ENCODE peak calls at places on chromosome 18, in seven cellular contexts. One of them, this sample, is unnamed.

GRCh38 chr18:46502444-46502843 is 154.6 kb downstream of the LOXHD1 start:
- DNase-seq in GM12878: no peak
- DNase-seq in K562: peak; percentile 9
- DNase-seq in endothelial cell of umbilical vein: no peak
- DNase-seq in SK-N-SH: no peak
- DNase-seq in HepG2: no peak
- DNase-seq in HCT116: no peak
- DNase-seq in this sample: no peak

GRCh38 chr18:72544092-72544886 is at the start of gene CBLN2:
- DNase-seq in GM12878: no peak
- DNase-seq in K562: peak; percentile 23
- DNase-seq in endothelial cell of umbilical vein: peak; percentile 64
- DNase-seq in SK-N-SH: peak; percentile 92
- DNase-seq in HepG2: peak; percentile 23
- DNase-seq in HCT116: no peak
- DNase-seq in this sample: no peak

GRCh38 chr18:76528477-76529432 is 33.7 kb upstream of the ZNF516 start:
- DNase-seq in GM12878: peak; percentile 13
- DNase-seq in K562: no peak
- DNase-seq in endothelial cell of umbilical vein: no peak
- DNase-seq in SK-N-SH: no peak
- DNase-seq in HepG2: peak; percentile 50
- DNase-seq in HCT116: no peak
- DNase-seq in this sample: no peak

GRCh38 chr18:7987284-7987976 is 420.3 kb downstream of the PTPRM start:
- DNase-seq in GM12878: no peak
- DNase-seq in K562: no peak
- DNase-seq in endothelial cell of umbilical vein: peak; percentile 32
- DNase-seq in SK-N-SH: no peak
- DNase-seq in HepG2: no peak
- DNase-seq in HCT116: no peak
- DNase-seq in this sample: no peak

GRCh38 chr18:75844102-75844604 is 416.6 kb upstream of the SMIM21 start:
- DNase-seq in GM12878: no peak
- DNase-seq in K562: no peak
- DNase-seq in endothelial cell of umbilical vein: no peak
- DNase-seq in SK-N-SH: no peak
- DNase-seq in HepG2: no peak
- DNase-seq in HCT116: no peak
- DNase-seq in this sample: no peak

GRCh38 chr18:55323051-55323994 is 264.7 kb downstream of the TCF4 start:
- DNase-seq in GM12878: no peak
- DNase-seq in K562: no peak
- DNase-seq in endothelial cell of umbilical vein: peak; percentile 37
- DNase-seq in SK-N-SH: no peak
- DNase-seq in HepG2: no peak
- DNase-seq in HCT116: no peak
- DNase-seq in this sample: no peak

GRCh38 chr18:79575891-79576685 is 103.5 kb upstream of the CTDP1 start:
- DNase-seq in GM12878: no peak
- DNase-seq in K562: no peak
- DNase-seq in endothelial cell of umbilical vein: no peak
- DNase-seq in SK-N-SH: no peak
- DNase-seq in HepG2: no peak
- DNase-seq in HCT116: no peak
- DNase-seq in this sample: no peak

GRCh38 chr18:24397694-24398365 is at the start of gene OSBPL1A:
- DNase-seq in GM12878: no peak
- DNase-seq in K562: peak; percentile 68
- DNase-seq in endothelial cell of umbilical vein: peak; percentile 95
- DNase-seq in SK-N-SH: peak; percentile 99
- DNase-seq in HepG2: peak; percentile 28
- DNase-seq in HCT116: peak; percentile 91
- DNase-seq in this sample: peak; percentile 68

GRCh38 chr18:24672165-24672950 is 211.9 kb downstream of the HRH4 start:
- DNase-seq in GM12878: no peak
- DNase-seq in K562: no peak
- DNase-seq in endothelial cell of umbilical vein: no peak
- DNase-seq in SK-N-SH: peak; percentile 63
- DNase-seq in HepG2: no peak
- DNase-seq in HCT116: no peak
- DNase-seq in this sample: no peak

GRCh38 chr18:61896767-61897166 is 4.0 kb upstream of the RNF152 start:
- DNase-seq in GM12878: no peak
- DNase-seq in K562: no peak
- DNase-seq in endothelial cell of umbilical vein: peak; percentile 64
- DNase-seq in SK-N-SH: peak; percentile 65
- DNase-seq in HepG2: no peak
- DNase-seq in HCT116: no peak
- DNase-seq in this sample: no peak

GRCh38 chr18:75141166-75141565 is 67.8 kb downstream of the PTGR3 start:
- DNase-seq in GM12878: no peak
- DNase-seq in K562: no peak
- DNase-seq in endothelial cell of umbilical vein: no peak
- DNase-seq in SK-N-SH: no peak
- DNase-seq in HepG2: no peak
- DNase-seq in HCT116: no peak
- DNase-seq in this sample: no peak

GRCh38 chr18:33201509-33201926 is 239.0 kb downstream of the CCDC178 start:
- DNase-seq in GM12878: no peak
- DNase-seq in K562: peak; percentile 9
- DNase-seq in endothelial cell of umbilical vein: peak; percentile 75
- DNase-seq in SK-N-SH: peak; percentile 16
- DNase-seq in HepG2: peak; percentile 22
- DNase-seq in HCT116: no peak
- DNase-seq in this sample: peak; percentile 45

GRCh38 chr18:76518543-76519155 is 23.6 kb upstream of the ZNF516 start:
- DNase-seq in GM12878: no peak
- DNase-seq in K562: no peak
- DNase-seq in endothelial cell of umbilical vein: peak; percentile 30
- DNase-seq in SK-N-SH: no peak
- DNase-seq in HepG2: no peak
- DNase-seq in HCT116: no peak
- DNase-seq in this sample: no peak

GRCh38 chr18:55265916-55266488 is 306.7 kb upstream of the CCDC68 start:
- DNase-seq in GM12878: peak; percentile 59
- DNase-seq in K562: no peak
- DNase-seq in endothelial cell of umbilical vein: peak; percentile 75
- DNase-seq in SK-N-SH: no peak
- DNase-seq in HepG2: no peak
- DNase-seq in HCT116: no peak
- DNase-seq in this sample: no peak

GRCh38 chr18:48817021-48817461 is 133.7 kb downstream of the SMAD7 start:
- DNase-seq in GM12878: no peak
- DNase-seq in K562: no peak
- DNase-seq in endothelial cell of umbilical vein: no peak
- DNase-seq in SK-N-SH: no peak
- DNase-seq in HepG2: no peak
- DNase-seq in HCT116: no peak
- DNase-seq in this sample: no peak

GRCh38 chr18:63817441-63818051 is 42.3 kb downstream of the SERPINB7 start:
- DNase-seq in GM12878: no peak
- DNase-seq in K562: no peak
- DNase-seq in endothelial cell of umbilical vein: no peak
- DNase-seq in SK-N-SH: no peak
- DNase-seq in HepG2: no peak
- DNase-seq in HCT116: no peak
- DNase-seq in this sample: no peak

GRCh38 chr18:9751371-9752031 is 43.4 kb downstream of the RAB31 start:
- DNase-seq in GM12878: no peak
- DNase-seq in K562: no peak
- DNase-seq in endothelial cell of umbilical vein: no peak
- DNase-seq in SK-N-SH: no peak
- DNase-seq in HepG2: no peak
- DNase-seq in HCT116: no peak
- DNase-seq in this sample: no peak

GRCh38 chr18:9746958-9747357 is 38.9 kb downstream of the RAB31 start:
- DNase-seq in GM12878: no peak
- DNase-seq in K562: no peak
- DNase-seq in endothelial cell of umbilical vein: no peak
- DNase-seq in SK-N-SH: no peak
- DNase-seq in HepG2: no peak
- DNase-seq in HCT116: no peak
- DNase-seq in this sample: no peak

GRCh38 chr18:9750606-9751304 is 42.7 kb downstream of the RAB31 start:
- DNase-seq in GM12878: no peak
- DNase-seq in K562: no peak
- DNase-seq in endothelial cell of umbilical vein: no peak
- DNase-seq in SK-N-SH: no peak
- DNase-seq in HepG2: no peak
- DNase-seq in HCT116: no peak
- DNase-seq in this sample: no peak

GRCh38 chr18:9753863-9754262 is 45.8 kb downstream of the RAB31 start:
- DNase-seq in GM12878: no peak
- DNase-seq in K562: no peak
- DNase-seq in endothelial cell of umbilical vein: no peak
- DNase-seq in SK-N-SH: no peak
- DNase-seq in HepG2: no peak
- DNase-seq in HCT116: no peak
- DNase-seq in this sample: no peak

DNA sequence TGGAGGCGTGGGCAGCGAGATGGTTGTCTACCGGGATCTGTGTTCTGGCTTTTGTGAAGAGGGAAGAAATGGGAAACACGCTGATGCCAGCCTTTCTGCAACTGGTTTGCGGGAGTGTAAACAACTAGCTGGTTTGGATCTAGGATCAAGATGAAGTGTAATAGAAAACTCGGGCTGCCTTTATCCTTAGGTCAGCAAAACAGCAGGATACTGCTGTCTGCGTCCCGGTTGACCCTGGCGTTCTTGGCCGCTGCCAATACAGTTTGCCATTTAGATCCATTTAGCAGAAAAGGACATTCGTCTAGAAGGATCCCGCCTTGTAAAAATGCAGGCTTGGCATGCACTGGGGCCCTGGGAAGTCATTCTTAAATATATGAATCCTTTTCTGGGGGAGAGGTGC is 42.0 kb downstream of the RAB31 start:
- DNase-seq in GM12878: no peak
- DNase-seq in K562: no peak
- DNase-seq in endothelial cell of umbilical vein: no peak
- DNase-seq in SK-N-SH: no peak
- DNase-seq in HepG2: no peak
- DNase-seq in HCT116: no peak
- DNase-seq in this sample: no peak
- H3K9ac ChIP-seq in GM12878: no peak overlapping the region
- H3K9ac ChIP-seq in K562: no peak overlapping the region
- H3K9ac ChIP-seq in endothelial cell of umbilical vein: no peak overlapping the region
- H3K9ac ChIP-seq in SK-N-SH: no peak overlapping the region
- H3K9ac ChIP-seq in HepG2: no peak overlapping the region
- H3K9ac ChIP-seq in HCT116: no peak overlapping the region
- H3K9ac ChIP-seq in this sample: no peak overlapping the region

GRCh38 chr18:35458677-35459441 is 38.9 kb downstream of the INO80C start:
- DNase-seq in GM12878: peak; percentile 20
- DNase-seq in K562: peak; percentile 94
- DNase-seq in endothelial cell of umbilical vein: peak; percentile 98
- DNase-seq in SK-N-SH: no peak
- DNase-seq in HepG2: peak; percentile 86
- DNase-seq in HCT116: peak; percentile 34
- DNase-seq in this sample: no peak
- TF ChIP-seq POLR2AphosphoS5 in GM12878: no peak
- TF ChIP-seq POLR2AphosphoS5 in K562: peak; percentile 81
- TF ChIP-seq POLR2AphosphoS5 in endothelial cell of umbilical vein: peak; percentile 98
- TF ChIP-seq POLR2AphosphoS5 in SK-N-SH: no peak
- TF ChIP-seq POLR2AphosphoS5 in HepG2: no peak
- TF ChIP-seq POLR2AphosphoS5 in HCT116: no peak
- TF ChIP-seq POLR2AphosphoS5 in this sample: no peak

DNA sequence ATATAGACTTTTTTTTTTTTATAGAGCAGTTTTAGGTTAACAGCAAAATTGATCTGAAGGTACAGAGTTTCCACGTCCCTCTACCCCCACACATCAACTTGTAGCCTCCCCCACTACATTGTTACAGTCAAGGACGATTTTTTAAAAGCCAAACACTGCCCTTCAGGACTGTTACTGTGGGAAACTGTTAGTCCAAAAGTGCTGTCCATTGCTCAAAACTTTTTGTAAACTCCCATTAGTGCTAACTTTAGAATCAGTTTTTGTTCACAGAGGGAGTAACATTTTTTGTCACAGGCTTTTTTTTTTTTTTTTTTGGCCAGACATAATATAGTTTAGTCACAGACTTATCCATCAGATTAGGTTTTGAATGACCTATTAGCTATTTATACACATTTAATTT is 24.1 kb downstream of the ELP2 start:
- DNase-seq in GM12878: no peak
- DNase-seq in K562: no peak
- DNase-seq in endothelial cell of umbilical vein: no peak
- DNase-seq in SK-N-SH: no peak
- DNase-seq in HepG2: no peak
- DNase-seq in HCT116: no peak
- DNase-seq in this sample: no peak
- H3K9ac ChIP-seq in GM12878: no peak overlapping the region
- H3K9ac ChIP-seq in K562: no peak overlapping the region
- H3K9ac ChIP-seq in endothelial cell of umbilical vein: no peak overlapping the region
- H3K9ac ChIP-seq in SK-N-SH: no peak overlapping the region
- H3K9ac ChIP-seq in HepG2: no peak overlapping the region
- H3K9ac ChIP-seq in HCT116: no peak overlapping the region
- H3K9ac ChIP-seq in this sample: no peak overlapping the region

GRCh38 chr18:59671533-59671932 is 25.7 kb downstream of the CCBE1 start:
- DNase-seq in GM12878: no peak
- DNase-seq in K562: no peak
- DNase-seq in endothelial cell of umbilical vein: no peak
- DNase-seq in SK-N-SH: no peak
- DNase-seq in HepG2: no peak
- DNase-seq in HCT116: no peak
- DNase-seq in this sample: no peak

GRCh38 chr18:59669872-59670657 is 27.2 kb downstream of the CCBE1 start:
- DNase-seq in GM12878: no peak
- DNase-seq in K562: no peak
- DNase-seq in endothelial cell of umbilical vein: no peak
- DNase-seq in SK-N-SH: no peak
- DNase-seq in HepG2: no peak
- DNase-seq in HCT116: no peak
- DNase-seq in this sample: no peak

GRCh38 chr18:59674534-59674933 is 22.7 kb downstream of the CCBE1 start:
- DNase-seq in GM12878: no peak
- DNase-seq in K562: no peak
- DNase-seq in endothelial cell of umbilical vein: no peak
- DNase-seq in SK-N-SH: no peak
- DNase-seq in HepG2: no peak
- DNase-seq in HCT116: no peak
- DNase-seq in this sample: no peak

GRCh38 chr18:59675346-59675745 is 21.9 kb downstream of the CCBE1 start:
- DNase-seq in GM12878: no peak
- DNase-seq in K562: no peak
- DNase-seq in endothelial cell of umbilical vein: no peak
- DNase-seq in SK-N-SH: no peak
- DNase-seq in HepG2: no peak
- DNase-seq in HCT116: no peak
- DNase-seq in this sample: no peak

DNA sequence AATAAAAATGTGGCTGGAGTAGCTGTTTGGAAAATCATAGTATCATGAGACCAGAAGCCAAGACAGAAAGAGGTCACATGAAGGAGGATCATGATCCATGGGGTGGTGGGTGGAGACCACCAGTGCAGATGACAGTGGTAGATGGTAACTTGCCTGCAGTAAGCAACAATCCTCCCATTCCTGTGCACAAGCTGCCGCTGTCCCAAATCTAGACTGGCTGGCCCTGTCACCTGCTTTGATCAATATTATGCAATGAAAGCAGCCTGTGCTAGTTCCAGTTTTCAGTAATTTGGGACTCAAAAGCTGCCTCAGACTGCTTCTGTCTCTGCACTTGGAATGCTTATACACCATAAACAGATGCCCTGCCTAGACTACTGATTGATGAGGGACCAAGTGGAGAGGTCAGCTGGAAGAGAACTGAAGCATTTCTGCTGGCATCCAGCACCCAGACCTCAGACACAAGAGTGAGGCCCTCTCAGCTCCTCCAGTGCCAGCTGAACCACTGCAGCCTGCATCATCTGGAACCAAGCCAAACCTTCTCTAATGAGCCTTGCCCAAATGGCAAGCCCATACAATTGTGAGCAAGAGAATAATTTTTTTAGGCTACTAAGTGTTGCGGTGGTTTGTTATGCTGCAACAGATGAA is 25.0 kb downstream of the CCBE1 start:
- DNase-seq in GM12878: no peak
- DNase-seq in K562: no peak
- DNase-seq in endothelial cell of umbilical vein: no peak
- DNase-seq in SK-N-SH: no peak
- DNase-seq in HepG2: no peak
- DNase-seq in HCT116: no peak
- DNase-seq in this sample: no peak
- TF ChIP-seq POLR2AphosphoS5 in GM12878: no peak
- TF ChIP-seq POLR2AphosphoS5 in K562: no peak
- TF ChIP-seq POLR2AphosphoS5 in endothelial cell of umbilical vein: no peak
- TF ChIP-seq POLR2AphosphoS5 in SK-N-SH: no peak
- TF ChIP-seq POLR2AphosphoS5 in HepG2: no peak
- TF ChIP-seq POLR2AphosphoS5 in HCT116: no peak
- TF ChIP-seq POLR2AphosphoS5 in this sample: no peak

This sample was measured in SK-N-MC.